ENCODE peak calls at places on chromosomes 7 and 10, in six cellular contexts. One of them, this sample, is unnamed.

GRCh38 chr7:75646551-75647102 is 92.1 kb downstream of the HIP1 start:
- DNase-seq in endothelial cell of umbilical vein: no peak
- DNase-seq in HepG2: no peak
- DNase-seq in GM12878: no peak
- DNase-seq in A549: no peak
- DNase-seq in K562: no peak
- DNase-seq in this sample: no peak

GRCh38 chr10:12869427-12869826 is 132.1 kb downstream of the CCDC3 start:
- DNase-seq in endothelial cell of umbilical vein: no peak
- DNase-seq in HepG2: no peak
- DNase-seq in GM12878: no peak
- DNase-seq in A549: no peak
- DNase-seq in K562: no peak
- DNase-seq in this sample: no peak

GRCh38 chr10:89476150-89476549 is 59.2 kb downstream of the SLC16A12 start:
- DNase-seq in endothelial cell of umbilical vein: no peak
- DNase-seq in HepG2: no peak
- DNase-seq in GM12878: no peak
- DNase-seq in A549: no peak
- DNase-seq in K562: no peak
- DNase-seq in this sample: no peak

GRCh38 chr7:27910341-27910740 is 170.4 kb downstream of the TAX1BP1 start:
- DNase-seq in endothelial cell of umbilical vein: no peak
- DNase-seq in HepG2: no peak
- DNase-seq in GM12878: no peak
- DNase-seq in A549: no peak
- DNase-seq in K562: no peak
- DNase-seq in this sample: no peak

GRCh38 chr10:68471063-68471585 is 649 bp downstream of the DNA2 start:
- DNase-seq in endothelial cell of umbilical vein: peak; percentile 8
- DNase-seq in HepG2: no peak
- DNase-seq in GM12878: no peak
- DNase-seq in A549: no peak
- DNase-seq in K562: peak; percentile 41
- DNase-seq in this sample: peak; percentile 31

GRCh38 chr7:137146012-137146455 is 197.5 kb downstream of the PTN start:
- DNase-seq in endothelial cell of umbilical vein: no peak
- DNase-seq in HepG2: no peak
- DNase-seq in GM12878: no peak
- DNase-seq in A549: no peak
- DNase-seq in K562: no peak
- DNase-seq in this sample: no peak

GRCh38 chr10:103696411-103697145 is 158.8 kb downstream of the SH3PXD2A start:
- DNase-seq in endothelial cell of umbilical vein: peak; percentile 83
- DNase-seq in HepG2: no peak
- DNase-seq in GM12878: no peak
- DNase-seq in A549: peak; percentile 95
- DNase-seq in K562: peak; percentile 90
- DNase-seq in this sample: peak; percentile 89

GRCh38 chr7:19752045-19752444 is 21.4 kb downstream of the TMEM196 start:
- DNase-seq in endothelial cell of umbilical vein: no peak
- DNase-seq in HepG2: no peak
- DNase-seq in GM12878: no peak
- DNase-seq in A549: no peak
- DNase-seq in K562: no peak
- DNase-seq in this sample: no peak

GRCh38 chr7:2714636-2715035 is 26.6 kb downstream of the AMZ1 start:
- DNase-seq in endothelial cell of umbilical vein: no peak
- DNase-seq in HepG2: no peak
- DNase-seq in GM12878: no peak
- DNase-seq in A549: no peak
- DNase-seq in K562: no peak
- DNase-seq in this sample: no peak

GRCh38 chr10:77244746-77245145 is 392.9 kb downstream of the KCNMA1 start:
- DNase-seq in endothelial cell of umbilical vein: no peak
- DNase-seq in HepG2: no peak
- DNase-seq in GM12878: no peak
- DNase-seq in A549: no peak
- DNase-seq in K562: no peak
- DNase-seq in this sample: no peak

GRCh38 chr7:131328387-131329175 is 905 bp downstream of the MKLN1 start:
- DNase-seq in endothelial cell of umbilical vein: peak; percentile 61
- DNase-seq in HepG2: no peak
- DNase-seq in GM12878: no peak
- DNase-seq in A549: no peak
- DNase-seq in K562: no peak
- DNase-seq in this sample: no peak

GRCh38 chr7:47293884-47294568 is 287.9 kb downstream of the TNS3 start:
- DNase-seq in endothelial cell of umbilical vein: no peak
- DNase-seq in HepG2: no peak
- DNase-seq in GM12878: no peak
- DNase-seq in A549: no peak
- DNase-seq in K562: no peak
- DNase-seq in this sample: peak; percentile 91
- H3K4me3 ChIP-seq in endothelial cell of umbilical vein: no peak overlapping the region
- H3K4me3 ChIP-seq in HepG2: no peak overlapping the region
- H3K4me3 ChIP-seq in GM12878: no peak overlapping the region
- H3K4me3 ChIP-seq in A549: no peak overlapping the region
- H3K4me3 ChIP-seq in K562: no peak overlapping the region
- H3K4me3 ChIP-seq in this sample: no peak overlapping the region

DNA sequence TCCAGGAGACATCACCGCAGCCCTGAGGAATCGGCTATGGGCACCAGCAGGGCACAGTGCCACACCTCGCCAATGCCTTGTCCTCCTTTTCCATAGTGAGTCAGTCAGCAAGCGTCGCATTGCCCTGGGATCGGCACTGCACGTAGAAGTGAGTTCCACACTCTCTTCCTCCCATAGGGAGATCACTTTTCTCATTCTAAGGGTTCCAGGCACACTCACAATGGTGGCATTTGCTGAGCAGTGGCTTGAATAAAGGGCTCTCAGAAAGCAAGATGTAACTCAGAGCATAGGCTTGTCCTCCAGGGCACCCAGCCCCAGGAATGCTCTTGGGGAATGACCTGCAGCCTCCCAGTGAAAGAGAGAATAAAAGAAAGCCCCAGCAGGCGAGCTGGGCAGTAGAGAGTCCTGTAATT is 1.1 kb upstream of the VIM start:
- DNase-seq in endothelial cell of umbilical vein: no peak
- DNase-seq in HepG2: no peak
- DNase-seq in GM12878: no peak
- DNase-seq in A549: no peak
- DNase-seq in K562: no peak
- DNase-seq in this sample: no peak
- TF ChIP-seq POLR2A in endothelial cell of umbilical vein: no peak
- TF ChIP-seq POLR2A in HepG2: no peak
- TF ChIP-seq POLR2A in GM12878: no peak
- TF ChIP-seq POLR2A in A549: no peak
- TF ChIP-seq POLR2A in K562: no peak
- TF ChIP-seq POLR2A in this sample: no peak

GRCh38 chr7:80940539-80941205 is 21.8 kb upstream of the SEMA3C start:
- DNase-seq in endothelial cell of umbilical vein: no peak
- DNase-seq in HepG2: no peak
- DNase-seq in GM12878: no peak
- DNase-seq in A549: no peak
- DNase-seq in K562: no peak
- DNase-seq in this sample: no peak
- TF ChIP-seq MYC in endothelial cell of umbilical vein: no peak
- TF ChIP-seq MYC in HepG2: no peak
- TF ChIP-seq MYC in GM12878: no peak
- TF ChIP-seq MYC in A549: no peak
- TF ChIP-seq MYC in K562: no peak
- TF ChIP-seq MYC in this sample: no peak

DNA sequence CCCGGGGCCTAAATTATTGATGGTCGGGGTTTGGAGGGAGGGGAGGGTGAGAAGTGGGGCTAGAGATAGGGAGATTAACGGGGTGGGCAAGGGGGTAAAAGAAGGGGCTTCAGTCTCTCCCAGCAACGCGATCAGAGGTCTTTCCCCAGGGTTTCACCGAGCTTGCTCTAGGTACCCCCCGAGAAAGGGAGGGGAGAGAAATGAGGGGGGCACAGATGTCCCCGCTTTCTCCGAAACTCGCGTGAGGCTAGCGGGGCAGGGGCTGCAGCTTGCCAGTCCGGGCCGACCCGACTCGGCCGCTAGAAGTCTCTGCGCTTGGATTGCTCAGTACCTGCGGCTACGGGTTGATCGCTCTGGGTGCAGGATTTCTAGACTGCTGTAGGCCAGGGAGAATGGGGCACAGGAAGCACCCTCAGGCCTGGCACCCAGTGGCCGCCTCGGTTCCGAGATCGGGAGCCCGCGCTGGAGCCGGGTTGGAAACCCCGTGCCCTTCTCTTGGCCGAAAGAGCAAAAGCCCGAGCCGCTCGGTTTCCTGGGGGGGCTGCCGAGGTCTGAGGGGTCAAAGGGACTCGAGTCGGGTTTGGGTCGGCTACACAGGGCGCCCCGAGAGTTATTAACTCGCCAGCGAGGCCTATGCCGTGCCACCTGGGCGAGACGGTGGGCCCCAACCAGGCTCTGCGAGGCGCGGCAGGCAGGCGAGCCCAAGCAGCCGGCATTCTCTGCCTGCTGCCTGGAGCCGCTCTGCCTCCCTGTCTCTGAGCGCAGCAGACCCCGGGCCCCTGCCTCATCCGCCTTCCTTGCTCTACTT is 3.1 kb downstream of the PAX2 start:
- DNase-seq in endothelial cell of umbilical vein: no peak
- DNase-seq in HepG2: no peak
- DNase-seq in GM12878: no peak
- DNase-seq in A549: no peak
- DNase-seq in K562: no peak
- DNase-seq in this sample: no peak
- H3K4me3 ChIP-seq in endothelial cell of umbilical vein: no peak overlapping the region
- H3K4me3 ChIP-seq in HepG2: no peak overlapping the region
- H3K4me3 ChIP-seq in GM12878: no peak overlapping the region
- H3K4me3 ChIP-seq in A549: no peak overlapping the region
- H3K4me3 ChIP-seq in K562: no peak overlapping the region
- H3K4me3 ChIP-seq in this sample: no peak overlapping the region

DNA sequence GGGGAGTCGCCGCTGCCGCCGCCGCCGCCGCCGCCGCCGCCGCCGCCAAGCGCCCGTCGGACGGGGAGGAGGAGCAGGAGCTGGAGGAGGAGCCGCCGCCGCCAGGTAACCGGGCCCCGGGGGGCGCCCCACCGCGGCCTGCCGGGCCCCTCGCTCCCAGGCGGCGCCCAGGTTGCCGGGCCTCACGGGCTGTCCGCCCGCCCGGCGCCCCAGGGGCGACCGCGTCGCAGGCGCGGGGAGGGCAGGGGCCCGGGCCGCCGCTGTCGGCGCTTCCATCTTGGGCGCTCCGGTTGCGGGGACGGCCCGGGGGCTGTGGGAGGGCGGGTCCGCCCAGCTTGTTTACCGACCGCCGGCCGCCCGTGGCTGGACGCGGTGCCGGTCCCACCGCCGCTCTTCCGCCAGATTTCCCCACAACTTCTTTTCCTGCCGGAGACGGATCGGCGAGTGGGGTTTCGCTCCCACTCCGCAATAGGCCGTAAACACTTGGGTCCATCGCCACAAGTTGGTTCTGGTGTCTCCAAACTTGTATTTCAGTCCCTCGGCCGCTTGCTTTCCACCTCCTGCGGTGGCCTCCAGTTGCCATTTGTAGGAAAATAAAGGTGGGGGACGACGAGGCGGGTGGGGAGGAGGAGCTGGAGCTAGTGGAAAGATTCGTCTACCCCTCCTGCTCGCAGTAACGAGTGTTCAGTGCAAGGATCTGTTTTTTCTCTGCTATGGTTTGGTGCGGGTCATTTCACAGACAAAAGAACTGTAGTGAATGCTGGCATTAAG is 24.6 kb upstream of the ZRANB1 start:
- DNase-seq in endothelial cell of umbilical vein: peak; percentile 76
- DNase-seq in HepG2: peak; percentile 39
- DNase-seq in GM12878: no peak
- DNase-seq in A549: peak; percentile 51
- DNase-seq in K562: peak; percentile 47
- DNase-seq in this sample: peak; percentile 66
- TF ChIP-seq POLR2A in endothelial cell of umbilical vein: no peak
- TF ChIP-seq POLR2A in HepG2: peak; percentile 20
- TF ChIP-seq POLR2A in GM12878: peak; percentile 58
- TF ChIP-seq POLR2A in A549: no peak
- TF ChIP-seq POLR2A in K562: peak; percentile 25
- TF ChIP-seq POLR2A in this sample: no peak

GRCh38 chr10:14306201-14306600 is 24.5 kb downstream of the FRMD4A start:
- DNase-seq in endothelial cell of umbilical vein: no peak
- DNase-seq in HepG2: no peak
- DNase-seq in GM12878: no peak
- DNase-seq in A549: no peak
- DNase-seq in K562: no peak
- DNase-seq in this sample: no peak
- TF ChIP-seq MYC in endothelial cell of umbilical vein: no peak
- TF ChIP-seq MYC in HepG2: no peak
- TF ChIP-seq MYC in GM12878: no peak
- TF ChIP-seq MYC in A549: no peak
- TF ChIP-seq MYC in K562: no peak
- TF ChIP-seq MYC in this sample: no peak